ENCODE peak calls at places on chromosome 12, in seven cellular contexts. M is MM.1S; X is right cardiac atrium; K is lower lobe of right lung; V is PC-3; Y is effector memory CD4-positive, alpha-beta T cell; Q is lung. O is an unnamed sample. For H3K4me1, the result is how much of the 10 kb centered on the place peaks cover.

GRCh38 chr12:15811192-15812127 is 22.3 kb upstream of the EPS8 start:
- DNase-seq in X (no peak), K (no peak), M (no peak), V (no peak), Y (no peak), Q (no peak), O (no peak)

GRCh38 chr12:10191865-10192264 is 13.0 kb downstream of the TMEM52B start:
- DNase-seq in V (peak), Y (no peak), M (no peak), X (no peak), K (no peak), Q (no peak), O (no peak)

GRCh38 chr12:124381454-124382207 is 86.7 kb downstream of the RFLNA start:
- DNase-seq in M (no peak), X (peak), K (peak), Q (peak), Y (no peak), V (peak), O (peak)

GRCh38 chr12:51048601-51049369 is 658 bp downstream of the LETMD1 start:
- DNase-seq in X (no peak), K (no peak), M (peak), Q (no peak), V (no peak), Y (no peak), O (no peak)

GRCh38 chr12:124847113-124847512 is 16.6 kb downstream of the SCARB1 start:
- DNase-seq in Y (no peak), V (no peak), Q (no peak), X (peak), K (no peak), M (no peak), O (no peak)

GRCh38 chr12:77325505-77325904 is 260.1 kb upstream of the E2F7 start:
- DNase-seq in Y (no peak), V (no peak), K (no peak), M (no peak), Q (no peak), X (peak), O (peak)

GRCh38 chr12:5187136-5187535 is 143.5 kb downstream of the KCNA5 start:
- DNase-seq in V (no peak), K (no peak), Y (no peak), M (no peak), X (no peak), Q (no peak), O (no peak)

GRCh38 chr12:32025906-32026305 is 66.7 kb downstream of the RESF1 start:
- DNase-seq in X (no peak), K (no peak), M (peak), Y (peak), Q (no peak), V (no peak), O (no peak)

GRCh38 chr12:5589055-5589454 is 157.1 kb downstream of the NTF3 start:
- DNase-seq in M (no peak), K (no peak), V (no peak), Y (no peak), Q (no peak), X (no peak), O (no peak)

GRCh38 chr12:42129595-42130204 is 15.0 kb downstream of the GXYLT1 start:
- DNase-seq in X (no peak), M (peak), V (peak), Y (no peak), K (no peak), Q (no peak), O (no peak)

GRCh38 chr12:87008785-87009184 is 752.6 kb upstream of the MGAT4C start:
- DNase-seq in Q (no peak), Y (no peak), M (no peak), V (no peak), K (no peak), X (no peak), O (no peak)

GRCh38 chr12:29769162-29769820 is 14.5 kb downstream of the TMTC1 start:
- DNase-seq in Q (no peak), Y (no peak), M (no peak), X (peak), K (no peak), V (peak), O (peak)

GRCh38 chr12:131218291-131219172 is 264.8 kb downstream of the ADGRD1 start:
- DNase-seq in K (no peak), X (no peak), M (no peak), Y (no peak), Q (no peak), V (peak), O (no peak)

GRCh38 chr12:48197549-48197966 is 5.5 kb downstream of the OR10AD1 start:
- DNase-seq in Y (no peak), X (no peak), K (no peak), V (peak), M (peak), Q (no peak), O (no peak)

GRCh38 chr12:110314308-110314707 is 33.3 kb downstream of the ATP2A2 start:
- DNase-seq in V (peak), Q (no peak), X (no peak), Y (no peak), K (no peak), M (no peak), O (no peak)

GRCh38 chr12:71551529-71551928 is 111.9 kb downstream of the LGR5 start:
- DNase-seq in Q (no peak), V (peak), Y (no peak), K (no peak), M (no peak), X (no peak), O (no peak)

GRCh38 chr12:47732504-47732903 is 7.2 kb upstream of the ENDOU start:
- DNase-seq in X (no peak), M (no peak), V (no peak), Q (no peak), Y (no peak), K (no peak), O (no peak)

GRCh38 chr12:107106241-107107025 is 13.1 kb upstream of the CRY1 start:
- DNase-seq in V (no peak), M (no peak), K (no peak), Q (no peak), Y (no peak), X (no peak), O (no peak)

GRCh38 chr12:27554421-27555186 is 30.6 kb downstream of the PPFIBP1 start:
- DNase-seq in X (peak), Y (no peak), K (no peak), V (no peak), Q (peak), M (no peak), O (peak)
- H3K4me3 ChIP-seq in X (peak), Y (no peak), K (no peak), V (no peak), Q (no peak), M (no peak), O (peak)

GRCh38 chr12:52204095-52204930 is 12.5 kb upstream of the KRT80 start:
- DNase-seq in Y (no peak), K (peak), Q (no peak), X (no peak), M (no peak), V (peak), O (no peak)
- H3K4me1 ChIP-seq in Y (under half), K (under half), Q (under half), X (under half), M (under half), V (under half), O (under half)

GRCh38 chr12:80776706-80777105 is 60.0 kb downstream of the MYF5 start:
- DNase-seq in M (no peak), X (no peak), Y (no peak), Q (no peak), V (no peak), K (no peak), O (no peak)

GRCh38 chr12:80780746-80781145 is 64.0 kb downstream of the MYF5 start:
- DNase-seq in K (no peak), M (no peak), V (no peak), Q (no peak), X (no peak), Y (no peak), O (no peak)

GRCh38 chr12:80778005-80778541 is 61.4 kb downstream of the MYF5 start:
- DNase-seq in Q (peak), Y (no peak), M (peak), K (no peak), X (peak), V (peak), O (no peak)

GRCh38 chr12:80777587-80777986 is 60.9 kb downstream of the MYF5 start:
- DNase-seq in V (no peak), Q (no peak), K (no peak), X (no peak), M (no peak), Y (no peak), O (no peak)

GRCh38 chr12:80781313-80781712 is 64.6 kb downstream of the MYF5 start:
- DNase-seq in K (no peak), M (no peak), X (no peak), V (no peak), Y (no peak), Q (no peak), O (no peak)
- H3K4me3 ChIP-seq in K (no peak), M (no peak), X (no peak), V (no peak), Y (no peak), Q (no peak), O (no peak)

DNA sequence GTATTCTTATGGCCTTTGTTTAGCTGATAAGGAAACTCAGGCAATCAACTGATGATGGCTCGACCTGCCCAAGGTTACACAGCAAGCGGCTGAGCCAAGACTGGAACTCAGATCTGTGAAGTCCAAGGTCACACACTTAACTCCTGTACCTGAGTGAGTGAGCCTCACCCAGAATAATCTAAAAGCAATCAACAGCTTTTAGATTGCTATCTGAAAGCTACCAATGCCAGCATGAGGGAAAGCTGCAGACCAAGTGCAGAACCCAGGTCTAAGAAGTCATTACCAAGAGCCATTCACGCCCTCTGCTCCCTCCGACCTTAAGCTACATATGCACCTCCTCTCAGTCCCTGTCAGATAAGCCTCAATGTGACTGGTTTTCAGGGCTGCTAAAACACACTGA is 12.1 kb downstream of the APPL2 start:
- DNase-seq in Q (no peak), V (no peak), M (no peak), Y (no peak), X (no peak), K (no peak), O (no peak)
- H3K4me1 ChIP-seq in Q (under half), V (under half), M (under half), Y (under half), X (under half), K (under half), O (under half)

GRCh38 chr12:2057041-2057792 is 4.4 kb downstream of the CACNA1C start:
- DNase-seq in Q (no peak), M (peak), K (peak), V (peak), Y (no peak), X (peak), O (peak)
- H3K4me3 ChIP-seq in Q (no peak), M (no peak), K (no peak), V (no peak), Y (no peak), X (no peak), O (no peak)

GRCh38 chr12:45918818-45919217 is 71.6 kb downstream of the SCAF11 start:
- DNase-seq in M (no peak), V (no peak), Q (no peak), Y (no peak), X (no peak), K (no peak), O (no peak)
- H3K4me1 ChIP-seq in M (under half), V (under half), Q (under half), Y (under half), X (under half), K (under half), O (under half)

GRCh38 chr12:66423290-66423689 is 121.0 kb downstream of the HELB start:
- DNase-seq in Y (no peak), X (no peak), K (no peak), Q (no peak), M (no peak), V (no peak), O (no peak)

GRCh38 chr12:66417217-66417616 is 114.9 kb downstream of the HELB start:
- DNase-seq in Y (no peak), Q (no peak), K (no peak), X (no peak), V (no peak), M (no peak), O (no peak)

GRCh38 chr12:66418908-66419307 is 116.6 kb downstream of the HELB start:
- DNase-seq in X (no peak), M (no peak), Y (no peak), Q (no peak), V (no peak), K (no peak), O (no peak)
- H3K4me3 ChIP-seq in X (no peak), M (no peak), Y (no peak), Q (no peak), V (no peak), K (no peak), O (no peak)

O was measured in ovary.